ENCODE peak calls at places on chromosome 7, in four cellular contexts. V, J, R and I are unnamed samples.

GRCh38 chr7:25789701-25790240 is 362.2 kb upstream of the NFE2L3 start:
- DNase-seq in V (no peak), J (no peak), R (no peak), I (no peak)

GRCh38 chr7:14009453-14010418 is 20.3 kb upstream of the ETV1 start:
- DNase-seq in V (no peak), J (no peak), R (no peak), I (no peak)

GRCh38 chr7:140200102-140200989 is 23.6 kb upstream of the KDM7A start:
- DNase-seq in V (no peak), J (no peak), R (no peak), I (peak; percentile 90)

GRCh38 chr7:34709771-34710170 is 51.8 kb downstream of the NPSR1 start:
- DNase-seq in V (no peak), J (no peak), R (no peak), I (no peak)

GRCh38 chr7:149245244-149245643 is 5.8 kb downstream of the ZNF212 start:
- DNase-seq in V (no peak), J (no peak), R (no peak), I (no peak)

GRCh38 chr7:149854611-149855367 is 16.6 kb downstream of the ZNF862 start:
- DNase-seq in V (peak; percentile 71), J (peak; percentile 90), R (no peak), I (peak; percentile 70)

GRCh38 chr7:35905555-35905954 is 104.7 kb downstream of the SEPTIN7 start:
- DNase-seq in V (no peak), J (no peak), R (no peak), I (no peak)

GRCh38 chr7:157923903-157924630 is 587.3 kb downstream of the DNAJB6 start:
- DNase-seq in V (no peak), J (no peak), R (no peak), I (no peak)

GRCh38 chr7:144834516-144835165 is 1.2 kb downstream of the TPK1 start:
- DNase-seq in V (peak; percentile 27), J (no peak), R (no peak), I (no peak)

GRCh38 chr7:54838540-54838925 is 79.5 kb upstream of the SEC61G start:
- DNase-seq in V (no peak), J (no peak), R (no peak), I (no peak)

GRCh38 chr7:76191783-76192240 is 9.9 kb upstream of the SRRM3 start:
- DNase-seq in V (no peak), J (no peak), R (no peak), I (no peak)

GRCh38 chr7:24788956-24789576 is 31.8 kb upstream of the GSDME start:
- DNase-seq in V (no peak), J (no peak), R (no peak), I (no peak)

GRCh38 chr7:66958708-66959350 is 36.6 kb downstream of the SBDS start:
- DNase-seq in V (no peak), J (no peak), R (no peak), I (no peak)

GRCh38 chr7:40221836-40222235 is 87.0 kb downstream of the SUGCT start:
- DNase-seq in V (no peak), J (no peak), R (peak; percentile 70), I (no peak)

GRCh38 chr7:149724661-149725425 is 48.5 kb downstream of the ZNF467 start:
- DNase-seq in V (no peak), J (no peak), R (no peak), I (no peak)

GRCh38 chr7:101957733-101958525 is 140.5 kb downstream of the CUX1 start:
- DNase-seq in V (no peak), J (no peak), R (no peak), I (no peak)

GRCh38 chr7:137920637-137921473 is 74.1 kb upstream of the DGKI start:
- DNase-seq in V (no peak), J (no peak), R (no peak), I (no peak)